ENCODE peak calls at places on chromosomes 11 and 22, in five cellular contexts. N is transverse colon, Q is ovary, I is astrocyte, V is thyroid gland. J is an unnamed sample. For H3K27me3, the result is how much of the 10 kb centered on the place peaks cover.

GRCh38 chr11:106249857-106250256 is 172.4 kb downstream of the AASDHPPT start:
- DNase-seq in N (no peak), Q (no peak), I (peak), V (no peak), J (peak)

GRCh38 chr22:44532466-44533025 is 34.5 kb upstream of the RTL6 start:
- DNase-seq in N (no peak), Q (no peak), I (no peak), V (no peak), J (no peak)

GRCh38 chr11:12075822-12076821 is 34.3 kb upstream of the MICAL2 start:
- DNase-seq in N (peak), Q (no peak), I (peak), V (peak), J (peak)

GRCh38 chr11:70567680-70568503 is 169.6 kb downstream of the CTTN start:
- DNase-seq in N (peak), Q (peak), I (peak), V (no peak), J (no peak)

GRCh38 chr11:104148074-104148473 is 15.9 kb downstream of the PDGFD start:
- DNase-seq in N (no peak), Q (no peak), I (peak), V (no peak), J (peak)

GRCh38 chr11:60700689-60701508 is 1.5 kb downstream of the MS4A8 start:
- DNase-seq in N (peak), Q (peak), I (no peak), V (no peak), J (no peak)

GRCh38 chr11:19660076-19660475 is 52.6 kb upstream of the NAV2 start:
- DNase-seq in N (no peak), Q (no peak), I (peak), V (peak), J (no peak)

GRCh38 chr11:124210421-124210820 is 27.3 kb downstream of the OR10D3 start:
- DNase-seq in N (no peak), Q (no peak), I (no peak), V (no peak), J (no peak)

GRCh38 chr11:125262825-125263218 is 98.3 kb downstream of the PKNOX2 start:
- DNase-seq in N (no peak), Q (no peak), I (peak), V (peak), J (no peak)

GRCh38 chr11:15327786-15328231 is 213.1 kb downstream of the INSC start:
- DNase-seq in N (peak), Q (peak), I (peak), V (peak), J (no peak)

GRCh38 chr11:92769125-92769524 is 200.3 kb upstream of the MTNR1B start:
- DNase-seq in N (no peak), Q (no peak), I (no peak), V (no peak), J (no peak)

GRCh38 chr11:66332371-66333219 is 3.6 kb downstream of the RIN1 start:
- DNase-seq in N (no peak), Q (no peak), I (no peak), V (no peak), J (no peak)

GRCh38 chr11:125348704-125349635 is 147.1 kb downstream of the FEZ1 start:
- DNase-seq in N (peak), Q (peak), I (peak), V (peak), J (no peak)

GRCh38 chr22:37731804-37732471 is 35.1 kb downstream of the TRIOBP start:
- DNase-seq in N (peak), Q (no peak), I (no peak), V (no peak), J (no peak)

GRCh38 chr22:27614291-27615007 is 187.1 kb downstream of the MN1 start:
- DNase-seq in N (no peak), Q (no peak), I (no peak), V (no peak), J (no peak)

GRCh38 chr11:109914038-109914437 is 179.2 kb upstream of the ZC3H12C start:
- DNase-seq in N (no peak), Q (no peak), I (no peak), V (no peak), J (no peak)

GRCh38 chr11:31214337-31214736 is 155.2 kb downstream of the DCDC1 start:
- DNase-seq in N (no peak), Q (no peak), I (no peak), V (no peak), J (no peak)

GRCh38 chr22:32697331-32697995 is 104.0 kb upstream of the TIMP3 start:
- DNase-seq in N (no peak), Q (no peak), I (no peak), V (no peak), J (no peak)

GRCh38 chr11:125790825-125791224 is 2.9 kb downstream of the PATE3 start:
- DNase-seq in N (no peak), Q (no peak), I (no peak), V (no peak), J (no peak)

GRCh38 chr11:132674161-132674560 is 858.1 kb downstream of the OPCML start:
- DNase-seq in N (no peak), Q (no peak), I (no peak), V (no peak), J (no peak)

GRCh38 chr22:39134366-39135091 is 18.0 kb downstream of the CBX7 start:
- DNase-seq in N (no peak), Q (no peak), I (no peak), V (no peak), J (no peak)

GRCh38 chr11:73818838-73819237 is 31.2 kb downstream of the MRPL48 start:
- DNase-seq in N (no peak), Q (no peak), I (peak), V (no peak), J (no peak)

GRCh38 chr11:10451399-10452116 is 3.5 kb upstream of the AMPD3 start:
- DNase-seq in N (no peak), Q (no peak), I (no peak), V (no peak), J (no peak)

GRCh38 chr22:48376936-48377335 is 1450.7 kb downstream of the BRD1 start:
- DNase-seq in N (no peak), Q (no peak), I (no peak), V (no peak), J (no peak)

GRCh38 chr11:122375687-122376399 is 259.8 kb upstream of the BLID start:
- DNase-seq in N (no peak), Q (no peak), I (peak), V (no peak), J (no peak)

GRCh38 chr11:78586452-78587046 is 11.9 kb upstream of the NARS2 start:
- DNase-seq in N (no peak), Q (no peak), I (no peak), V (no peak), J (no peak)

GRCh38 chr11:71298761-71299181 is 46.4 kb upstream of the SHANK2 start:
- DNase-seq in N (no peak), Q (no peak), I (no peak), V (no peak), J (no peak)

GRCh38 chr11:46352063-46352841 is 5.0 kb downstream of the DGKZ start:
- DNase-seq in N (peak), Q (peak), I (no peak), V (no peak), J (no peak)
- TF ChIP-seq CTCF in N (peak), Q (peak), I (peak), V (peak), J (peak)

GRCh38 chr22:42401562-42402334 is 30.5 kb downstream of the NFAM1 start:
- DNase-seq in N (no peak), Q (no peak), I (no peak), V (no peak), J (no peak)
- H3K27me3 ChIP-seq in N (under half), Q (under half), I (under half), V (under half), J (under half)

GRCh38 chr11:118216621-118217526 is 7.9 kb downstream of the JAML start:
- DNase-seq in N (no peak), Q (no peak), I (no peak), V (no peak), J (no peak)
- H3K4me3 ChIP-seq in N (no peak), Q (no peak), I (no peak), V (no peak), J (no peak)

DNA sequence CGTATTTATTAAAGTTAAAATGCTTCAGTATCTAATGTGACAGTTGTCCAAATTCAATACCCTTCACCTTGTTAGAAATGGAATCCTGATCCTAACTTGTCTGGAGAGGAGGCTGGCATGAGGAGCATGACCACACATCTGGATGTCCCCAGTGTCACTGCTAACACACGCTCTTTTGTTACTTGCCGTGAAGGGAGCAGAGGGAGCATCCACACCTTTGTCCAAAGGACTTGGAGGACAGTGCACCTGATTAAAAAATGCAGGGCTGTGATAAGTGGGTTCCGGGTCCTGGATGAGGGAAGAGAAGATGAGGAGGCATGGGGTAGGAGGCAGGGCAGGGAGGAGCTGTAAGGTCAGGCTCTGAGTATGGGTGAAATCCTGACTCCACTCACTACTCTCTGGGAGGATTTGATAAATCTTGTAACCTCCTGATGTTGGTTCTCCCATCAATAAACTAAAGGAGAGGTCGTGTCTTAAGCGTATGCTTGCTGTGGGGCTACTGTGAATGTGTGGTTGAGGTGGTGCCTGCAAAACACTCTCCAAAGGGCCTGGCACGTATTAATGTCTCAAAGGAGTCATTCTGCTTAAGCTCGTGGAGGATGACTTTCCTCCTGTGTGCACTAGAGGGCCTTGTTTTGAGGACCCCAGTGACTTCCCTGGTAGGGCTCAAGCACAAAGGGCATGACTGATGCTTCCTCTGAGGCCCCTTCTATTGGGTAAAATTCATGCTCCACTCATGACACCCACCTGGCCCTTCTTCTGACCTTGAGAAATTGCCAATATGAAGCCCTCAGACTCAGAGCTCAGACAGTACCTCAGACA is 16.8 kb upstream of the IGLL5 start:
- DNase-seq in N (no peak), Q (no peak), I (no peak), V (no peak), J (no peak)
- TF ChIP-seq CTCF in N (no peak), Q (no peak), I (no peak), V (no peak), J (no peak)

GRCh38 chr11:2121227-2122130 is 17.7 kb downstream of the IGF2 start:
- DNase-seq in N (no peak), Q (no peak), I (no peak), V (no peak), J (no peak)
- H3K27me3 ChIP-seq in N (under half), Q (under half), I (under half), V (under half), J (under half)

GRCh38 chr22:40889116-40889515 is 27.2 kb upstream of the DNAJB7 start:
- DNase-seq in N (no peak), Q (no peak), I (no peak), V (no peak), J (no peak)

GRCh38 chr22:40898850-40899357 is 37.0 kb upstream of the DNAJB7 start:
- DNase-seq in N (no peak), Q (no peak), I (peak), V (no peak), J (peak)

GRCh38 chr22:40890881-40891280 is 29.0 kb upstream of the DNAJB7 start:
- DNase-seq in N (no peak), Q (no peak), I (no peak), V (no peak), J (no peak)

GRCh38 chr22:40894417-40894816 is 32.5 kb upstream of the DNAJB7 start:
- DNase-seq in N (no peak), Q (no peak), I (no peak), V (no peak), J (no peak)
- H3K4me3 ChIP-seq in N (no peak), Q (no peak), I (no peak), V (no peak), J (no peak)